ENCODE peak calls at places on chromosomes 7 and 10, in ten cellular contexts. I, D, J, E, Y, U, V, F, M and O are unnamed samples.
A peak's percentile ranks its signal among the peaks of the same experiment; 100 is the strongest.

GRCh38 chr7:18861514-18861913 is 255.9 kb downstream of the TWIST1 start:
- DNase-seq in F (no peak), D (no peak), Y (no peak), J (no peak), U (peak; percentile 35), M (peak; percentile 85), E (no peak), I (peak; percentile 9), V (no peak), O (peak; percentile 77)

GRCh38 chr10:31304261-31304970 is 14.6 kb upstream of the ZEB1 start:
- DNase-seq in D (no peak), V (no peak), Y (no peak), U (no peak), J (no peak), I (peak; percentile 16), E (no peak), F (no peak), M (peak; percentile 56), O (peak; percentile 45)

GRCh38 chr10:1292611-1293021 is 236.4 kb downstream of the WDR37 start:
- DNase-seq in E (no peak), Y (no peak), D (no peak), I (no peak), F (no peak), J (no peak), U (no peak), M (no peak), V (peak; percentile 76), O (no peak)

GRCh38 chr7:158391141-158391540 is 196.5 kb downstream of the PTPRN2 start:
- DNase-seq in M (no peak), U (no peak), I (no peak), V (no peak), J (peak; percentile 38), D (no peak), Y (no peak), F (no peak), E (no peak), O (no peak)

GRCh38 chr10:97880109-97880508 is 30.5 kb downstream of the GOLGA7B start:
- DNase-seq in J (no peak), I (no peak), E (no peak), M (no peak), Y (no peak), D (no peak), U (no peak), V (no peak), F (no peak), O (no peak)

GRCh38 chr7:2802504-2803341 is 41.4 kb downstream of the GNA12 start:
- DNase-seq in Y (no peak), M (peak; percentile 72), D (no peak), E (no peak), U (no peak), J (peak; percentile 65), V (peak; percentile 80), I (peak; percentile 43), F (no peak), O (peak; percentile 81)

GRCh38 chr7:45072131-45073030 is 16.4 kb downstream of the NACAD start:
- DNase-seq in E (peak; percentile 43), U (no peak), J (no peak), I (no peak), F (no peak), M (no peak), V (no peak), D (no peak), Y (no peak), O (no peak)

GRCh38 chr10:13945760-13946460 is 359.1 kb downstream of the PRPF18 start:
- DNase-seq in J (no peak), V (no peak), F (no peak), D (no peak), Y (no peak), I (peak; percentile 38), U (no peak), M (peak; percentile 63), E (no peak), O (peak; percentile 51)

GRCh38 chr10:13808556-13809391 is 222.0 kb downstream of the PRPF18 start:
- DNase-seq in E (no peak), U (no peak), F (no peak), M (peak; percentile 25), J (no peak), V (no peak), D (no peak), I (peak; percentile 56), Y (no peak), O (peak; percentile 48)

GRCh38 chr7:25926009-25926408 is 226.0 kb upstream of the NFE2L3 start:
- DNase-seq in E (no peak), F (no peak), I (peak; percentile 14), D (peak; percentile 71), M (no peak), U (no peak), J (no peak), Y (no peak), V (no peak), O (peak; percentile 27)

GRCh38 chr10:42975005-42975493 is 101.8 kb upstream of the RET start:
- DNase-seq in U (no peak), V (peak; percentile 57), J (peak; percentile 57), M (no peak), E (no peak), D (no peak), Y (peak; percentile 96), I (no peak), F (no peak), O (no peak)

GRCh38 chr7:90580051-90580450 is 16.1 kb upstream of the CDK14 start:
- DNase-seq in E (no peak), M (no peak), Y (no peak), I (peak; percentile 52), F (no peak), V (no peak), U (no peak), D (no peak), J (no peak), O (no peak)

GRCh38 chr10:92970301-92971070 is 90.1 kb upstream of the CYP26C1 start:
- DNase-seq in I (peak; percentile 85), M (peak; percentile 57), U (no peak), J (no peak), D (no peak), E (no peak), V (no peak), F (peak; percentile 3), Y (no peak), O (peak; percentile 87)

GRCh38 chr7:121739465-121739864 is 133.5 kb upstream of the PTPRZ1 start:
- DNase-seq in D (no peak), F (no peak), E (no peak), U (no peak), V (no peak), I (peak; percentile 0), J (no peak), M (no peak), Y (no peak), O (no peak)

GRCh38 chr7:45028138-45028919 is 28.3 kb downstream of the CCM2 start:
- DNase-seq in E (no peak), F (no peak), Y (no peak), D (no peak), J (no peak), V (peak; percentile 56), I (no peak), M (no peak), U (no peak), O (no peak)

GRCh38 chr10:48361201-48361600 is 54.7 kb downstream of the MAPK8 start:
- DNase-seq in I (no peak), E (no peak), J (no peak), Y (no peak), D (no peak), V (no peak), U (no peak), F (no peak), M (no peak), O (no peak)

GRCh38 chr7:10889266-10889898 is 84.3 kb upstream of the PHF14 start:
- DNase-seq in I (peak; percentile 54), V (no peak), D (peak; percentile 68), E (peak; percentile 47), F (peak; percentile 44), J (no peak), U (no peak), Y (peak; percentile 54), M (peak; percentile 51), O (peak; percentile 56)

GRCh38 chr7:89072094-89072493 is 276.6 kb upstream of the TEX47 start:
- DNase-seq in J (no peak), V (no peak), D (no peak), Y (peak; percentile 58), F (no peak), U (no peak), M (no peak), E (no peak), I (peak; percentile 0), O (no peak)

GRCh38 chr7:133912916-133913697 is 214.0 kb upstream of the LRGUK start:
- DNase-seq in I (peak; percentile 68), M (peak; percentile 53), E (no peak), D (peak; percentile 65), U (peak; percentile 11), J (no peak), F (peak; percentile 11), V (no peak), Y (no peak), O (peak; percentile 72)

GRCh38 chr7:30765359-30765758 is 5.9 kb upstream of the MINDY4 start:
- DNase-seq in V (peak; percentile 61), E (no peak), M (no peak), F (no peak), I (no peak), J (no peak), U (no peak), Y (no peak), D (no peak), O (no peak)